ENCODE peak calls at places on chromosome 17, in four cellular contexts. R, F, Q and J are unnamed samples.

GRCh38 chr17:82496529-82497434 is 22.8 kb upstream of the FOXK2 start:
- DNase-seq in R (peak; percentile 90), F (peak; percentile 99), Q (peak; percentile 98), J (peak; percentile 95)

GRCh38 chr17:61321344-61321743 is 78.3 kb upstream of the TBX2 start:
- DNase-seq in R (no peak), F (no peak), Q (no peak), J (no peak)

GRCh38 chr17:48551601-48552452 is 6.9 kb upstream of the HOXB2 start:
- DNase-seq in R (peak; percentile 56), F (no peak), Q (peak; percentile 21), J (no peak)

GRCh38 chr17:59361386-59361785 is 29.9 kb downstream of the YPEL2 start:
- DNase-seq in R (peak; percentile 52), F (no peak), Q (no peak), J (peak; percentile 87)

GRCh38 chr17:73643012-73643845 is 1.0 kb downstream of the SDK2 start:
- DNase-seq in R (no peak), F (peak; percentile 75), Q (no peak), J (no peak)

GRCh38 chr17:13283606-13284005 is 265.8 kb upstream of the ELAC2 start:
- DNase-seq in R (no peak), F (no peak), Q (no peak), J (no peak)

GRCh38 chr17:18037482-18037881 is 1.5 kb downstream of the ATPAF2 start:
- DNase-seq in R (no peak), F (no peak), Q (no peak), J (no peak)

GRCh38 chr17:11240841-11241610 is at the start of gene SHISA6:
- DNase-seq in R (no peak), F (peak; percentile 38), Q (no peak), J (no peak)

GRCh38 chr17:74554909-74555308 is 9.0 kb upstream of the CD300C start:
- DNase-seq in R (no peak), F (no peak), Q (no peak), J (no peak)

GRCh38 chr17:8122391-8122922 is 1.4 kb downstream of the HES7 start:
- DNase-seq in R (peak; percentile 51), F (no peak), Q (no peak), J (peak; percentile 54)

GRCh38 chr17:77742579-77742978 is 215.9 kb upstream of the TNRC6C start:
- DNase-seq in R (no peak), F (no peak), Q (no peak), J (no peak)

GRCh38 chr17:77740481-77740880 is 218.0 kb upstream of the TNRC6C start:
- DNase-seq in R (no peak), F (peak; percentile 1), Q (no peak), J (no peak)

GRCh38 chr17:77744268-77744988 is 214.1 kb upstream of the TNRC6C start:
- DNase-seq in R (no peak), F (peak; percentile 4), Q (peak; percentile 10), J (no peak)

GRCh38 chr17:77738666-77739531 is 219.6 kb upstream of the TNRC6C start:
- DNase-seq in R (no peak), F (no peak), Q (peak; percentile 23), J (peak; percentile 66)

GRCh38 chr17:77741109-77741508 is 217.4 kb upstream of the TNRC6C start:
- DNase-seq in R (no peak), F (no peak), Q (no peak), J (no peak)
- TF ChIP-seq CTCF in R (peak; percentile 29), F (peak; percentile 76), Q (no peak), J (peak; percentile 23)

DNA sequence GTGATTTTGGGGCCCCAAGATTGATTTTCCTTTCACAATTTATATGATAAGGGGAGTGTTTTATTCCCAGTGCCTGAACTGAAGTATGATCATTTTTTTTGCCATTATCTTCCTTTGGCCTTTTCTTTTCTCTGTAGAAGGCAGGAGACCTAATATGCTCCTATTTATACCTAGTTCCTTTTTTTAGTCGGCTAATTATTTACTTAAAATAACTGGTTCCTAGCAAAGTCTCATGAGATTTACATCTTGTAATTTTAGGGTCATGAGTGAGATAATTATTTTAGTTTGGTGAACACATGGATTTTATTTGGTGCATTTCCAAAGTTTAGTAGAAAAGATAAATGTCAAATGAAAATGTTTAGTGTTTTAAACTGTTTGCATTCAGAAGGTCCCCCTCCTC is 24.8 kb downstream of the SEC14L1 start:
- DNase-seq in R (no peak), F (no peak), Q (no peak), J (no peak)
- H3K4me3 ChIP-seq in R (no peak overlapping the region), F (no peak overlapping the region), Q (no peak overlapping the region), J (no peak overlapping the region)

GRCh38 chr17:65990593-65990992 is 201.3 kb downstream of the CEP112 start:
- DNase-seq in R (no peak), F (no peak), Q (no peak), J (no peak)

GRCh38 chr17:65988451-65988850 is 203.5 kb downstream of the CEP112 start:
- DNase-seq in R (no peak), F (no peak), Q (no peak), J (no peak)

GRCh38 chr17:65984299-65984698 is 207.6 kb downstream of the CEP112 start:
- DNase-seq in R (peak; percentile 33), F (no peak), Q (no peak), J (peak; percentile 52)

GRCh38 chr17:65985571-65985970 is 206.4 kb downstream of the CEP112 start:
- DNase-seq in R (peak; percentile 32), F (no peak), Q (no peak), J (peak; percentile 29)

GRCh38 chr17:65987988-65988387 is 203.9 kb downstream of the CEP112 start:
- DNase-seq in R (peak; percentile 39), F (peak; percentile 43), Q (no peak), J (peak; percentile 44)
- TF ChIP-seq CTCF in R (peak; percentile 49), F (peak; percentile 64), Q (peak; percentile 52), J (peak; percentile 55)

GRCh38 chr17:81342062-81342699 is 47.1 kb upstream of the SLC38A10 start:
- DNase-seq in R (peak; percentile 58), F (no peak), Q (no peak), J (no peak)
- H3K4me3 ChIP-seq in R (peak overlapping the region; percentile 96), F (peak overlapping the region; percentile 81), Q (no peak overlapping the region), J (peak overlapping the region; percentile 89)

GRCh38 chr17:1001640-1002411 is 4.9 kb downstream of the TIMM22 start:
- DNase-seq in R (peak; percentile 78), F (peak; percentile 23), Q (peak; percentile 41), J (peak; percentile 59)

GRCh38 chr17:1000597-1001490 is 3.9 kb downstream of the TIMM22 start:
- DNase-seq in R (peak; percentile 64), F (no peak), Q (peak; percentile 44), J (peak; percentile 80)

GRCh38 chr17:1003633-1003971 is 6.7 kb downstream of the TIMM22 start:
- DNase-seq in R (no peak), F (no peak), Q (peak; percentile 36), J (no peak)

GRCh38 chr17:1002771-1003555 is 6.0 kb downstream of the TIMM22 start:
- DNase-seq in R (peak; percentile 86), F (no peak), Q (peak; percentile 45), J (peak; percentile 48)

DNA sequence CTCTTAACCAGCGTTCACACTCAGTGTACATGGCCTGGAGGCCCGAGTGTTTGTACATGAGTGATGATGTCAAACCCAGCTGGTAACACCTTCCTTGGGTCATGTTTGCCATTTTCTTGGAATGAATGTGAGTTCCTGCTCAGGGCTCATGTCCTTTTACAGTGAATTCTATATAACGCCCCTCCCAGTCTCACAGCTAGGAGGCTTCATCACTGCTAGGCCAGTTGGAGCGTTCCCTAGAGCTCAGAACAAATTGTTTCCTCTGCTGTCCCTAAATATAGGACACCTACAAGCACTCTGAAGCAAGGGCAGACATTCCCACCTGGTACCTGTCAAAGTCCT is 5.5 kb downstream of the TIMM22 start:
- DNase-seq in R (peak; percentile 67), F (no peak), Q (no peak), J (peak; percentile 78)
- TF ChIP-seq CTCF in R (no peak), F (no peak), Q (no peak), J (no peak)

DNA sequence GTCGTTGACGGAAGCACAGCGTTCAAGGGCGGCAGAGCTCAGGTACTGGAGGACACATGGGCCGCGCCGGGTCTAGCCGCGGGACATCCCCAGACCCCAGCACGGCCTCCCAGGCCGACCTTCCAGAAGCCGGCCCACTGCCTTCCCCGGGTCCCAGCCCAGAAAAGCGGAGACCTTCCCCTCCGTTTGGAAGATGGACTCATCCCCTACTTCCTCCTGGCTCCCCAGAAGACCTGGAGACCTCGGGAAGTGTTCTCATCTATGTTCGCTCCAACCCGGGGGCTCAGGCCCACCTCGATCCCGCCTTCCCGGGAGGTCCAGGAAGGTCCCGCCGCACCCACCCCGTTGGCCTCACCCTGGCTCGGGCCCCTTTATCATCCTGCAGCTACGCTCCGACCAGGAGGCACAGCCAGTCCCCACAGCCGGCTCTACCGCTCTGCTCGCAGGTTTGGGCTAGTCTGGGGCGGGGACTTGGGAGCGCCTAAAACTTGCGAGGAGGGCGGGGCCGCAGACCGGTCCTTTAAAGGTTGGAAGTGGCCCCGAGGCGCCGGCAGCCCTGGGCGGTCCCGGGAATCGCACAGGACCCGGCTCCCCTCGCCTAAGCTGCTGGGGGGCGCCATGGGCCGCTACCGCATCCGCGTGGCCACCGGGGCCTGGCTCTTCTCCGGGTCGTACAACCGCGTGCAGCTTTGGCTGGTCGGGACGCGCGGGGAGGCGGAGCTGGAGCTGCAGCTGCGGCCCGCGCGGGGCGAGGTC is at the start of gene ALOX12:
- DNase-seq in R (no peak), F (no peak), Q (no peak), J (peak; percentile 11)
- H3K4me3 ChIP-seq in R (no peak within 1 kb of the TSS), F (no peak within 1 kb of the TSS), Q (no peak within 1 kb of the TSS), J (no peak within 1 kb of the TSS)

GRCh38 chr17:36610472-36610871 is 9.1 kb downstream of the MRM1 start:
- DNase-seq in R (no peak), F (no peak), Q (peak; percentile 77), J (no peak)

GRCh38 chr17:36608794-36609497 is 7.6 kb downstream of the MRM1 start:
- DNase-seq in R (peak; percentile 65), F (peak; percentile 70), Q (peak; percentile 77), J (peak; percentile 82)

GRCh38 chr17:36608280-36608679 is 6.9 kb downstream of the MRM1 start:
- DNase-seq in R (no peak), F (no peak), Q (no peak), J (no peak)

GRCh38 chr17:36611345-36612072 is 10.1 kb downstream of the MRM1 start:
- DNase-seq in R (peak; percentile 78), F (no peak), Q (peak; percentile 62), J (peak; percentile 86)

GRCh38 chr17:36609498-36609862 is 8.1 kb downstream of the MRM1 start:
- DNase-seq in R (no peak), F (no peak), Q (no peak), J (no peak)
- TF ChIP-seq CTCF in R (no peak), F (no peak), Q (no peak), J (no peak)

DNA sequence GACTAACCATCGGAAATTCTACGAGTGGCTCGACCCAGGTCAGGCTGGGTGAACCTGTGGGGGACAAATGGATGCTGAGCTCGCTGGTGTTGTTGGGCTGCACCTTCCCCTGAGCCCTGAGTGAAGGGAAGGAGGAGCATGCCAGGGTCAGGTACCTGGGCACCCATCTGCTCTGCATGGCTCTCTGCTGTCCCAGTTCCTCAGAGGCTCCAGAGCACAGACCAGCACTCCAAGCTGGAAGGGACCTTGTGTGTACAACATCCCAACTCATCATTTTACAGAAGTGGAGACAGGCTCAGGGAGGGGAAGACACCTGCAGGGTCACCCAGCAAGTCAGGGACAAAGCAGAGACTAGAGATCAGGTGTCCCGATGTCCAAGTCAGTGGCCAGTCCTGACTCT is 84.9 kb upstream of the NLRP1 start:
- DNase-seq in R (no peak), F (no peak), Q (no peak), J (no peak)
- H3K4me3 ChIP-seq in R (no peak overlapping the region), F (no peak overlapping the region), Q (no peak overlapping the region), J (no peak overlapping the region)